ENCODE peak calls at places on chromosome 13, in six cellular contexts. Z is Peyer's patch, W is glutamatergic neuron, H is hepatocyte, V is osteoblast, D is kidney. N is an unnamed sample.

GRCh38 chr13:82634946-82635345 is 1247.3 kb downstream of the SLITRK1 start:
- DNase-seq in W (no peak), V (peak), H (no peak), D (no peak), Z (no peak), N (no peak)

GRCh38 chr13:48985751-48986150 is 10.0 kb downstream of the FNDC3A start:
- DNase-seq in D (no peak), V (no peak), Z (no peak), W (no peak), H (no peak), N (no peak)

GRCh38 chr13:95573226-95573625 is 20.7 kb downstream of the CLDN10 start:
- DNase-seq in D (no peak), V (no peak), H (no peak), Z (no peak), W (no peak), N (peak)

GRCh38 chr13:70703755-70704154 is 595.5 kb upstream of the KLHL1 start:
- DNase-seq in H (no peak), Z (no peak), D (no peak), W (no peak), V (no peak), N (no peak)

GRCh38 chr13:108176685-108177274 is 38.6 kb downstream of the LIG4 start:
- DNase-seq in H (peak), Z (peak), V (peak), D (no peak), W (peak), N (peak)

GRCh38 chr13:106471957-106472543 is 63.4 kb downstream of the EFNB2 start:
- DNase-seq in W (no peak), D (no peak), V (peak), H (peak), Z (peak), N (peak)

GRCh38 chr13:64446372-64446771 is 2783.8 kb downstream of the PCDH9 start:
- DNase-seq in H (peak), D (no peak), V (no peak), Z (no peak), W (no peak), N (no peak)

GRCh38 chr13:34078334-34078999 is 260.5 kb downstream of the RFC3 start:
- DNase-seq in D (no peak), H (no peak), W (no peak), V (no peak), Z (no peak), N (no peak)

GRCh38 chr13:102039264-102039663 is 362.6 kb downstream of the FGF14 start:
- DNase-seq in H (no peak), W (no peak), Z (no peak), D (no peak), V (no peak), N (no peak)

GRCh38 chr13:36108342-36108741 is 22.8 kb downstream of the DCLK1 start:
- DNase-seq in Z (no peak), H (no peak), W (no peak), D (no peak), V (no peak), N (no peak)

GRCh38 chr13:29571876-29572570 is 23.5 kb downstream of the SLC7A1 start:
- DNase-seq in D (no peak), W (no peak), V (no peak), Z (no peak), H (no peak), N (no peak)

GRCh38 chr13:29304148-29304547 is 291.3 kb downstream of the SLC7A1 start:
- DNase-seq in W (no peak), D (no peak), H (no peak), V (no peak), Z (no peak), N (no peak)

GRCh38 chr13:95258619-95259194 is 42.5 kb downstream of the ABCC4 start:
- DNase-seq in D (peak), W (no peak), H (peak), V (no peak), Z (no peak), N (peak)

GRCh38 chr13:73870970-73871935 is 263.0 kb downstream of the KLF12 start:
- DNase-seq in W (no peak), V (peak), Z (no peak), D (peak), H (no peak), N (no peak)

GRCh38 chr13:112510002-112510780 is 77.8 kb downstream of the TUBGCP3 start:
- DNase-seq in D (no peak), V (peak), W (peak), H (peak), Z (no peak), N (no peak)

GRCh38 chr13:100650321-100650720 is 24.3 kb downstream of the TMTC4 start:
- DNase-seq in W (no peak), Z (no peak), H (no peak), D (no peak), V (no peak), N (no peak)

GRCh38 chr13:23617551-23618014 is 47.4 kb downstream of the TNFRSF19 start:
- DNase-seq in D (no peak), Z (no peak), V (no peak), W (no peak), H (no peak), N (no peak)

GRCh38 chr13:27712421-27712820 is 79.9 kb upstream of the GSX1 start:
- DNase-seq in V (no peak), Z (peak), H (peak), D (no peak), W (no peak), N (peak)

GRCh38 chr13:67841071-67841470 is 610.9 kb upstream of the PCDH9 start:
- DNase-seq in H (no peak), D (no peak), W (no peak), Z (no peak), V (no peak), N (no peak)

DNA sequence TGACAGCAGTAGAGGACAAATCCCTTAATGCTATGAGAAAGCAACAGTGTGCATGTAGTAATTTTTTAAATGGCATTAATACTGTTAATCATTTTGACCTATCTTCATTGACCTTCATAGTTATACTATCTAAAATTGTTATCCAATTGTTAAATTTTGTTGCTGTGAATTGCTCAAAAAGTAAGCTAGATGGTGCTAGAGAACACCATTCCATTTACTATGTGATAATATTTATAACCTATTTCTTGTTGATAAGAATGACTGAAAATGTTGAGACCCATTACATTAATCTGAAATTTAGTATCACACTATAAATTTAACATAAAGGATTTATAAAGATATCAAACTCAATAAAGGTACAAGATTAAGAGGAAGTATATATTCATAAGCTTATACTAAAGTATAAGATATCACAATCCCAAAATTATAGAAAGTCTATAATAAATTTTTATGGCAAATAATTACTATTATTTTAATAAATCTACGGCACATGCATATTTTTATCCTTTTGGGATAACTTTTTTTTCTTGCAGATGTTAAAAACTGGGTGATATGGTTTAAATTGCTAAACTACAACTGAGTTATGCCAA is 1573.3 kb downstream of the PCDH9 start:
- DNase-seq in W (no peak), V (no peak), H (no peak), D (no peak), Z (no peak), N (no peak)
- TF ChIP-seq CTCF in W (peak), V (peak), H (peak), D (no peak), Z (no peak), N (no peak)

GRCh38 chr13:46553886-46554855 is 1.2 kb downstream of the LRCH1 start:
- DNase-seq in Z (peak), D (peak), H (peak), W (peak), V (peak), N (peak)
- TF ChIP-seq CTCF in Z (peak), D (no peak), H (peak), W (no peak), V (peak), N (no peak)

DNA sequence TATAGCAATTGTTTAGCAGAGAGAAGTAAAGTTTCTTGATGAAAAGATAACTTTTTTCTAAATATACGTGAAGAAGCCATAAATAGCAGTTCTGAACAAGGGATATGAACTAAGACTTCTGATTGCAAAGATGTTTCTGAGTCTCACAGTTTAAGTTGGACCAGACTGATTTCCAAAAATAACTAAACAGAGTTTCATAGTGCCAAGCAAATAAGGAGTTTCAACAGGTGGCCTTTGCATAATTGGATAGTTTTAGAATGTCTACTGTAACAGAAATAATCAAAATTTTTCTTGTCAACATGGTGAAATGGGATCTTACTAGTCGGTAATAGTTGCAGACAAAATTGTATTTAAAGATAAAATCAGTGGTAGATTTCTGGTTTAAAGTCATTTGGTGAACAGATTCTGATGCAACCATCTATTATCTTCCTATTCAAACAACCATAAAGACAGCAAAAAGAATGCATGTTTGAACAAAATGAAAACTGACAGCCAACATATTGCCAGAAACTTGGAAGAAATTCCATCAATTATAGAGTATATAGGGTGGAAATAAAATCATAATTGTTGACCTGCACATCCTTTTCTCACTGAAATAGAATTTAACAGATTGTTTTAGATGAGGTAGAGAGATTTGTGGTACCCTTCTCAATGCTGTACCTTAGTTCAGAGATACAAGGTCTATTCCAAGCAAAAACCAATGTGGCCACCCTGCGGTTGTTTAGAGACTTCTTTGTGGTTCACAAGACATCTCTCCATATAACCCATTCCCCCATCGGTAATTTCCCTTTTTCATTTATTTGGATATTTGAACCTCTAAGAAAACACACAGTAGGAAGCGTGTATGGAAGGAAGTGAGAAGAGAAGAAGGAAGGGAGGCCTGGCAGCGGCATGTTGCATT is 275.3 kb downstream of the COG6 start:
- DNase-seq in W (no peak), V (no peak), H (no peak), Z (no peak), D (no peak), N (no peak)
- TF ChIP-seq CTCF in W (no peak), V (no peak), H (no peak), Z (no peak), D (no peak), N (no peak)

DNA sequence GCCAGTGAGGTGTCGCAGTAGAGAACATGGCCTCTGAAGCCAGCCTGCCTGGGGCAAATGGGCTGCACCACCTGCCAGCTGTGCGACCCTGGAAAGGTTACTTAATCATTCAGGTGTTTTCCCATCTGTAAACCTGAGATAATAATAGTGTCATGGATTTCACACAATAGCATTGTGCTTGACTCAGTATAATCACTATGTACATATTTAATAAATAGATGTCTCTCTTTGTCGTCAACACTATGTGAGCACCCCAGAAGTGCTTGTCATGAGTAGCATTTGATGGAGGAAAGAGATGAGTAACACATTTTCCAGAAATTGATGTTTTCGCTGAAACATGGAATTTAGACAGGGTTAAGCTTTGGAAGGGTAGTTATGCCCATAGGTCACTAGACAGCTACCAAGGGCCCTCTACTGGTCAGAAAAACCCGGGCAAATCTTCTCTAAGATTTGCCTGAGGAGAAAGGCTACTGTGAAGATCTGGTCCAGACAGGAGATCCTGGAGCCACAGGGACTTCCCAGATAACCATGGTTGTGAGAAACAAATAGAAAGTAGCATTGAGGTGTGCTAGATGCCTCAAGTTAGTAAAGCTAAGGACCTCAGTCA is 9.5 kb upstream of the MBNL2 start:
- DNase-seq in H (peak), W (no peak), D (no peak), Z (peak), V (no peak), N (no peak)
- TF ChIP-seq CTCF in H (peak), W (no peak), D (peak), Z (peak), V (peak), N (no peak)

DNA sequence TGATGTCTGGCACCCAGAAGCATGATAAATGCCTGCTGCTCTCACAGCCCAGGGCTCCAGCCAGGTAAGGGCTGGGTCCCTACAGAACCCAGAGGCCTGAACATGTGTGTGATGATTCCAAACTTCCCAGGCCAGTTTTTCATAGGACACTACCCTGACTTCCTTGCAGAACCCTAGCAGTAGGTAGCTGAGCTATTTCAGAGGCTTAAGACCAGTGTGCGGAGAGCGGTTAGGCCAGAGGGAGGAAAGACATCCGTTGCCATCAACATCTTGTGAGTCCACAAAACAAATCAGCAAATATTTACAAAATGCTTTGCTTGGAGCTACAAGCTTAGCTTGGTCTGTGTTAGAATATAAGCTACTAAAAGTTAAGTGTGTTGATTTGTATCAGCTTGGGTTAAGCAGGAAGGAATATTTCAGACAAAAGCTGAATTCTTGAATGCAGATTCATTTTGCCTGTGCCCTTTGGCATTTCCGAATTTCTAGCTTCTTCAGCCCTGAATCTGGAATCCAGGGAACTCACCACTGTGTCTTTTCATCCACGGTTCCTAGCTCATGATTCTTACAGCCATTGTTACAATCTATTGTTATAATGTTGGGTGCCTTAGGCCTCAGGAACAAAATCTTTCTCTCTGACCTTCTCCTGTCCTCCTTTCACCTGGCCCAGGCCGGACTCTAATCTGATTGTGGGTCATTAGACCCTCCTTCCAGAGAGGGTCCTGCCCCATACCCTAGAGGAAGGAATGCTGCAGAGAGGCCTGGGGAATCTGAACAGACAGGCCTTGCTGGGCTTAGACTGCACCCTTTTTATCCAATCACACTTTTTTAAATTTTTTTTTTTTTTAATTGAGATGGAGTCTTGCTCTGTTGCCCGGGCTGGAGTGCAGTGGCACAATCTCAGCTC is 12.4 kb downstream of the RAB20 start:
- DNase-seq in D (peak), H (peak), V (no peak), Z (no peak), W (no peak), N (no peak)
- TF ChIP-seq CTCF in D (no peak), H (no peak), V (no peak), Z (no peak), W (no peak), N (no peak)

N was measured in Calu3.